ENCODE peak calls at places on chromosomes 3 and 15, in five cellular contexts. One of them, this sample, is unnamed.

GRCh38 chr3:69986419-69986818 is 13.1 kb upstream of the SAMMSON start:
- DNase-seq in colonic mucosa: no peak
- DNase-seq in body of pancreas: no peak
- DNase-seq in A549: no peak
- DNase-seq in stomach: no peak
- DNase-seq in this sample: no peak

GRCh38 chr3:4758957-4759656 is 220.1 kb upstream of the BHLHE40 start:
- DNase-seq in colonic mucosa: no peak
- DNase-seq in body of pancreas: no peak
- DNase-seq in A549: no peak
- DNase-seq in stomach: no peak
- DNase-seq in this sample: no peak

GRCh38 chr15:38618242-38618925 is 53.8 kb upstream of the RASGRP1 start:
- DNase-seq in colonic mucosa: no peak
- DNase-seq in body of pancreas: no peak
- DNase-seq in A549: no peak
- DNase-seq in stomach: no peak
- DNase-seq in this sample: no peak

GRCh38 chr3:124722589-124722988 is 7.7 kb upstream of the UMPS start:
- DNase-seq in colonic mucosa: no peak
- DNase-seq in body of pancreas: no peak
- DNase-seq in A549: no peak
- DNase-seq in stomach: no peak
- DNase-seq in this sample: no peak

GRCh38 chr3:58623961-58624360 is 42.6 kb downstream of the FAM3D start:
- DNase-seq in colonic mucosa: no peak
- DNase-seq in body of pancreas: no peak
- DNase-seq in A549: no peak
- DNase-seq in stomach: no peak
- DNase-seq in this sample: no peak

GRCh38 chr3:14397940-14398800 is 4.2 kb upstream of the SLC6A6 start:
- DNase-seq in colonic mucosa: no peak
- DNase-seq in body of pancreas: no peak
- DNase-seq in A549: no peak
- DNase-seq in stomach: no peak
- DNase-seq in this sample: no peak

GRCh38 chr3:100400424-100400781 is 486 bp downstream of the TOMM70 start:
- DNase-seq in colonic mucosa: no peak
- DNase-seq in body of pancreas: peak
- DNase-seq in A549: no peak
- DNase-seq in stomach: no peak
- DNase-seq in this sample: no peak

GRCh38 chr15:26967719-26968269 is 3.2 kb upstream of the GABRG3 start:
- DNase-seq in colonic mucosa: no peak
- DNase-seq in body of pancreas: no peak
- DNase-seq in A549: no peak
- DNase-seq in stomach: no peak
- DNase-seq in this sample: no peak

GRCh38 chr3:61926913-61927312 is 365.5 kb downstream of the PTPRG start:
- DNase-seq in colonic mucosa: no peak
- DNase-seq in body of pancreas: no peak
- DNase-seq in A549: no peak
- DNase-seq in stomach: no peak
- DNase-seq in this sample: no peak

GRCh38 chr3:127288921-127289645 is 1.2 kb upstream of the PRR20G start:
- DNase-seq in colonic mucosa: no peak
- DNase-seq in body of pancreas: no peak
- DNase-seq in A549: no peak
- DNase-seq in stomach: no peak
- DNase-seq in this sample: peak

GRCh38 chr3:40780341-40780800 is 255.6 kb downstream of the ZNF621 start:
- DNase-seq in colonic mucosa: peak
- DNase-seq in body of pancreas: peak
- DNase-seq in A549: no peak
- DNase-seq in stomach: peak
- DNase-seq in this sample: peak

GRCh38 chr3:16945330-16945729 is 60.6 kb downstream of the PLCL2 start:
- DNase-seq in colonic mucosa: no peak
- DNase-seq in body of pancreas: no peak
- DNase-seq in A549: no peak
- DNase-seq in stomach: no peak
- DNase-seq in this sample: no peak

GRCh38 chr3:64109438-64109837 is 86.1 kb upstream of the PSMD6 start:
- DNase-seq in colonic mucosa: peak
- DNase-seq in body of pancreas: peak
- DNase-seq in A549: no peak
- DNase-seq in stomach: no peak
- DNase-seq in this sample: no peak

GRCh38 chr3:37971467-37971866 is 19.1 kb upstream of the VILL start:
- DNase-seq in colonic mucosa: no peak
- DNase-seq in body of pancreas: no peak
- DNase-seq in A549: no peak
- DNase-seq in stomach: no peak
- DNase-seq in this sample: no peak

GRCh38 chr15:88467073-88467934 is at the start of the genes MRPL46 and MRPS11:
- DNase-seq in colonic mucosa: peak
- DNase-seq in body of pancreas: peak
- DNase-seq in A549: peak
- DNase-seq in stomach: peak
- DNase-seq in this sample: peak

GRCh38 chr3:16511561-16512434 is 1.7 kb downstream of the RFTN1 start:
- DNase-seq in colonic mucosa: peak
- DNase-seq in body of pancreas: peak
- DNase-seq in A549: no peak
- DNase-seq in stomach: peak
- DNase-seq in this sample: no peak

GRCh38 chr15:90239371-90239770 is 5.4 kb downstream of the GDPGP1 start:
- DNase-seq in colonic mucosa: no peak
- DNase-seq in body of pancreas: no peak
- DNase-seq in A549: no peak
- DNase-seq in stomach: no peak
- DNase-seq in this sample: no peak

GRCh38 chr15:31299588-31300207 is 26.9 kb upstream of the KLF13 start:
- DNase-seq in colonic mucosa: no peak
- DNase-seq in body of pancreas: no peak
- DNase-seq in A549: no peak
- DNase-seq in stomach: no peak
- DNase-seq in this sample: peak

GRCh38 chr3:113018461-113019181 is 27.8 kb downstream of the GTPBP8 start:
- DNase-seq in colonic mucosa: no peak
- DNase-seq in body of pancreas: no peak
- DNase-seq in A549: no peak
- DNase-seq in stomach: no peak
- DNase-seq in this sample: no peak

GRCh38 chr15:45449878-45450277 is 71.5 kb upstream of the GATM start:
- DNase-seq in colonic mucosa: peak
- DNase-seq in body of pancreas: peak
- DNase-seq in A549: no peak
- DNase-seq in stomach: peak
- DNase-seq in this sample: no peak

GRCh38 chr3:181417748-181418147 is 294.0 kb upstream of the SOX2 start:
- DNase-seq in colonic mucosa: no peak
- DNase-seq in body of pancreas: no peak
- DNase-seq in A549: no peak
- DNase-seq in stomach: no peak
- DNase-seq in this sample: no peak

GRCh38 chr3:44762170-44762677 is 630 bp downstream of the KIF15 start:
- DNase-seq in colonic mucosa: no peak
- DNase-seq in body of pancreas: no peak
- DNase-seq in A549: no peak
- DNase-seq in stomach: no peak
- DNase-seq in this sample: no peak

GRCh38 chr15:99992611-99993231 is 259.5 kb upstream of the LYSMD4 start:
- DNase-seq in colonic mucosa: no peak
- DNase-seq in body of pancreas: no peak
- DNase-seq in A549: no peak
- DNase-seq in stomach: no peak
- DNase-seq in this sample: no peak

GRCh38 chr3:18008706-18009363 is 266.4 kb upstream of the TBC1D5 start:
- DNase-seq in colonic mucosa: no peak
- DNase-seq in body of pancreas: no peak
- DNase-seq in A549: no peak
- DNase-seq in stomach: no peak
- DNase-seq in this sample: no peak

GRCh38 chr15:35440265-35440664 is 105.7 kb downstream of the DPH6 start:
- DNase-seq in colonic mucosa: no peak
- DNase-seq in body of pancreas: no peak
- DNase-seq in A549: no peak
- DNase-seq in stomach: no peak
- DNase-seq in this sample: no peak

GRCh38 chr3:182697345-182697919 is 95.9 kb upstream of the ATP11B start:
- DNase-seq in colonic mucosa: no peak
- DNase-seq in body of pancreas: no peak
- DNase-seq in A549: no peak
- DNase-seq in stomach: no peak
- DNase-seq in this sample: no peak

GRCh38 chr3:69364354-69364753 is 21.5 kb downstream of the FRMD4B start:
- DNase-seq in colonic mucosa: no peak
- DNase-seq in body of pancreas: no peak
- DNase-seq in A549: no peak
- DNase-seq in stomach: no peak
- DNase-seq in this sample: no peak

GRCh38 chr3:117278424-117279190 is 569.0 kb downstream of the TUSC7 start:
- DNase-seq in colonic mucosa: peak
- DNase-seq in body of pancreas: peak
- DNase-seq in A549: peak
- DNase-seq in stomach: peak
- DNase-seq in this sample: no peak

GRCh38 chr3:65597225-65597951 is 441.3 kb downstream of the MAGI1 start:
- DNase-seq in colonic mucosa: peak
- DNase-seq in body of pancreas: peak
- DNase-seq in A549: no peak
- DNase-seq in stomach: peak
- DNase-seq in this sample: no peak

GRCh38 chr3:65593780-65594752 is 444.7 kb downstream of the MAGI1 start:
- DNase-seq in colonic mucosa: no peak
- DNase-seq in body of pancreas: no peak
- DNase-seq in A549: no peak
- DNase-seq in stomach: no peak
- DNase-seq in this sample: no peak

GRCh38 chr3:65596511-65597224 is 442.1 kb downstream of the MAGI1 start:
- DNase-seq in colonic mucosa: no peak
- DNase-seq in body of pancreas: no peak
- DNase-seq in A549: no peak
- DNase-seq in stomach: no peak
- DNase-seq in this sample: no peak

GRCh38 chr3:65595222-65595996 is 443.3 kb downstream of the MAGI1 start:
- DNase-seq in colonic mucosa: no peak
- DNase-seq in body of pancreas: no peak
- DNase-seq in A549: no peak
- DNase-seq in stomach: no peak
- DNase-seq in this sample: no peak

DNA sequence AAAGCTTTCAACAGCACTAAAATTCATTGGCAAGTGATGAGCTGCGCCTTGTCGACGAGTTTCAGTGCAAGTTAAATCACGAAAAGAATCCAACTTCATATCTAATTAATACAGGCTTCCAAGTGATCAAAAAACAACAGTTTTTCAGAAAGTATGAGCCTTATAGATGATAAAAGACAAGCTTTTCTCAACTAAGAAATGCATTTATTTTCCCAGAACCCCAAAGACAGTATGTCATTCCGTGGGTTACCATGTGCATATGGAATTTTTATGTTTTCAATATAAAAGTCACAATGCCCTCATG is 442.8 kb downstream of the MAGI1 start:
- DNase-seq in colonic mucosa: no peak
- DNase-seq in body of pancreas: no peak
- DNase-seq in A549: no peak
- DNase-seq in stomach: no peak
- DNase-seq in this sample: no peak
- H3K4me3 ChIP-seq in colonic mucosa: no peak
- H3K4me3 ChIP-seq in body of pancreas: no peak
- H3K4me3 ChIP-seq in A549: no peak
- H3K4me3 ChIP-seq in stomach: no peak
- H3K4me3 ChIP-seq in this sample: no peak

GRCh38 chr3:53250881-53251605 is 4.8 kb downstream of the TKT start:
- DNase-seq in colonic mucosa: no peak
- DNase-seq in body of pancreas: no peak
- DNase-seq in A549: no peak
- DNase-seq in stomach: no peak
- DNase-seq in this sample: no peak
- H3K4me3 ChIP-seq in colonic mucosa: no peak
- H3K4me3 ChIP-seq in body of pancreas: no peak
- H3K4me3 ChIP-seq in A549: peak
- H3K4me3 ChIP-seq in stomach: no peak
- H3K4me3 ChIP-seq in this sample: peak

GRCh38 chr3:120402257-120402656 is 48.5 kb downstream of the FSTL1 start:
- DNase-seq in colonic mucosa: no peak
- DNase-seq in body of pancreas: no peak
- DNase-seq in A549: no peak
- DNase-seq in stomach: no peak
- DNase-seq in this sample: no peak
- H3K4me3 ChIP-seq in colonic mucosa: no peak
- H3K4me3 ChIP-seq in body of pancreas: no peak
- H3K4me3 ChIP-seq in A549: no peak
- H3K4me3 ChIP-seq in stomach: no peak
- H3K4me3 ChIP-seq in this sample: no peak

GRCh38 chr15:39687965-39688364 is 94.7 kb downstream of the FSIP1 start:
- DNase-seq in colonic mucosa: no peak
- DNase-seq in body of pancreas: no peak
- DNase-seq in A549: no peak
- DNase-seq in stomach: no peak
- DNase-seq in this sample: no peak

GRCh38 chr15:39691229-39691628 is 91.4 kb downstream of the FSIP1 start:
- DNase-seq in colonic mucosa: no peak
- DNase-seq in body of pancreas: peak
- DNase-seq in A549: no peak
- DNase-seq in stomach: no peak
- DNase-seq in this sample: no peak

GRCh38 chr15:39695793-39696192 is 86.8 kb downstream of the FSIP1 start:
- DNase-seq in colonic mucosa: no peak
- DNase-seq in body of pancreas: no peak
- DNase-seq in A549: no peak
- DNase-seq in stomach: no peak
- DNase-seq in this sample: no peak

GRCh38 chr15:39692464-39693327 is 89.9 kb downstream of the FSIP1 start:
- DNase-seq in colonic mucosa: no peak
- DNase-seq in body of pancreas: no peak
- DNase-seq in A549: no peak
- DNase-seq in stomach: no peak
- DNase-seq in this sample: no peak
- H3K4me3 ChIP-seq in colonic mucosa: no peak
- H3K4me3 ChIP-seq in body of pancreas: no peak
- H3K4me3 ChIP-seq in A549: no peak
- H3K4me3 ChIP-seq in stomach: no peak
- H3K4me3 ChIP-seq in this sample: peak

This sample was measured in esophagus muscularis mucosa.